ENCODE peak calls at places on chromosomes 5 and 9, in six cellular contexts. N is heart right ventricle, B is right atrium auricular region, V is A673, M is stomach, Y is psoas muscle. T is an unnamed sample.

GRCh38 chr9:84340535-84340934 is at the start of gene SLC28A3:
- DNase-seq in N (no peak), B (no peak), V (no peak), M (peak; percentile 29), Y (no peak), T (peak; percentile 35)

GRCh38 chr9:115849679-115850412 is 303.7 kb upstream of the PAPPA start:
- DNase-seq in N (no peak), B (no peak), V (no peak), M (peak; percentile 26), Y (no peak), T (no peak)

GRCh38 chr9:134220311-134220710 is 55.9 kb upstream of the RNU6ATAC start:
- DNase-seq in N (no peak), B (no peak), V (no peak), M (no peak), Y (peak; percentile 4), T (peak; percentile 17)

GRCh38 chr5:62714246-62714645 is 135.6 kb downstream of the LRRC70 start:
- DNase-seq in N (no peak), B (no peak), V (no peak), M (no peak), Y (no peak), T (no peak)

GRCh38 chr5:56307714-56308346 is 74.7 kb upstream of the ANKRD55 start:
- DNase-seq in N (no peak), B (no peak), V (no peak), M (no peak), Y (no peak), T (no peak)

GRCh38 chr5:139215176-139215975 is 17.2 kb upstream of the SIL1 start:
- DNase-seq in N (no peak), B (no peak), V (peak; percentile 91), M (no peak), Y (no peak), T (no peak)

GRCh38 chr9:77647659-77648457 is at the start of gene GNA14:
- DNase-seq in N (peak; percentile 16), B (peak; percentile 61), V (no peak), M (no peak), Y (peak; percentile 27), T (no peak)

GRCh38 chr5:90590-91547 is 1.1 kb upstream of the PLEKHG4B start:
- DNase-seq in N (no peak), B (no peak), V (peak; percentile 12), M (peak; percentile 58), Y (no peak), T (no peak)

GRCh38 chr5:178284095-178284675 is 51.6 kb upstream of the PHYKPL start:
- DNase-seq in N (no peak), B (no peak), V (peak; percentile 32), M (no peak), Y (no peak), T (peak; percentile 39)

GRCh38 chr5:77301447-77301878 is 91.0 kb downstream of the PDE8B start:
- DNase-seq in N (no peak), B (no peak), V (no peak), M (no peak), Y (no peak), T (no peak)

GRCh38 chr5:173629628-173630027 is 13.2 kb upstream of the BOD1 start:
- DNase-seq in N (no peak), B (no peak), V (no peak), M (no peak), Y (no peak), T (no peak)

GRCh38 chr9:94630833-94631232 is 8.5 kb downstream of the FBP1 start:
- DNase-seq in N (no peak), B (no peak), V (no peak), M (peak; percentile 67), Y (no peak), T (peak; percentile 61)

GRCh38 chr9:17082343-17082742 is 52.5 kb upstream of the CNTLN start:
- DNase-seq in N (no peak), B (no peak), V (no peak), M (no peak), Y (no peak), T (no peak)

GRCh38 chr9:37410354-37410861 is 12.1 kb upstream of the GRHPR start:
- DNase-seq in N (no peak), B (no peak), V (no peak), M (no peak), Y (no peak), T (no peak)

GRCh38 chr9:84173961-84174360 is 166.6 kb downstream of the SLC28A3 start:
- DNase-seq in N (no peak), B (no peak), V (no peak), M (no peak), Y (no peak), T (no peak)

GRCh38 chr5:8650197-8650596 is 781.2 kb downstream of the MTRR start:
- DNase-seq in N (no peak), B (no peak), V (no peak), M (no peak), Y (no peak), T (no peak)

GRCh38 chr9:93659044-93659836 is 82.9 kb downstream of the PHF2 start:
- DNase-seq in N (no peak), B (no peak), V (no peak), M (no peak), Y (peak; percentile 9), T (no peak)

GRCh38 chr9:135618866-135619598 is 20.3 kb downstream of the GLT6D1 start:
- DNase-seq in N (no peak), B (peak; percentile 50), V (no peak), M (no peak), Y (no peak), T (no peak)

GRCh38 chr5:116566251-116566650 is 8.4 kb downstream of the SEMA6A start:
- DNase-seq in N (no peak), B (no peak), V (no peak), M (no peak), Y (no peak), T (no peak)

DNA sequence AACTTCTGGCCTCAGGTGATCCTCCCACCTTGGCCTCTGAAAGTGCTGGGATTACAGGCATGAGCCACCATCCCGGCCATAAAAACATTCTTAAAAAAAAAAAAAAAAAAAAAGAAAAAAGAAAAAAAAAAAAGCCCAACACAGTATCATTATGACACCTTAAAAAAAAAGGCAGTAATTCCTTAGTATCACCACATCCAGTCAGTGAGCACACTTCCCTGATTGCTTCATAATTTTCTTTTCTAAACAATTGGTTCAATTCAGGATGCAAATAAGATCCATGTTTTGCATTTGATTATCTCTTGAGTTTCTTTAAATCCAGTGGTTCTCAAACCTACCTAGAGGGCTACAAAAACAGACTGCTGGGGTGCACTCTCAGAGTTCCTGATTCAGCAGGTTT is 182.5 kb downstream of the CDK5RAP2 start:
- DNase-seq in N (no peak), B (no peak), V (no peak), M (no peak), Y (no peak), T (peak; percentile 7)
- H3K36me3 ChIP-seq in N (no peaks in the 10 kb centered on the region), B (peaks cover 92% of the 10 kb centered on the region), V (peaks cover 78% of the 10 kb centered on the region), M (peaks cover 98% of the 10 kb centered on the region), Y (peaks cover 98% of the 10 kb centered on the region), T (peaks cover 6% of the 10 kb centered on the region)

GRCh38 chr9:105835721-105836120 is 141.4 kb downstream of the TMEM38B start:
- DNase-seq in N (no peak), B (no peak), V (no peak), M (no peak), Y (no peak), T (no peak)

GRCh38 chr9:105832311-105832710 is 138.0 kb downstream of the TMEM38B start:
- DNase-seq in N (no peak), B (no peak), V (no peak), M (no peak), Y (no peak), T (peak; percentile 14)

GRCh38 chr9:105834404-105834803 is 140.1 kb downstream of the TMEM38B start:
- DNase-seq in N (no peak), B (no peak), V (no peak), M (no peak), Y (no peak), T (no peak)

GRCh38 chr9:105837261-105837660 is 142.9 kb downstream of the TMEM38B start:
- DNase-seq in N (no peak), B (no peak), V (no peak), M (no peak), Y (no peak), T (no peak)

DNA sequence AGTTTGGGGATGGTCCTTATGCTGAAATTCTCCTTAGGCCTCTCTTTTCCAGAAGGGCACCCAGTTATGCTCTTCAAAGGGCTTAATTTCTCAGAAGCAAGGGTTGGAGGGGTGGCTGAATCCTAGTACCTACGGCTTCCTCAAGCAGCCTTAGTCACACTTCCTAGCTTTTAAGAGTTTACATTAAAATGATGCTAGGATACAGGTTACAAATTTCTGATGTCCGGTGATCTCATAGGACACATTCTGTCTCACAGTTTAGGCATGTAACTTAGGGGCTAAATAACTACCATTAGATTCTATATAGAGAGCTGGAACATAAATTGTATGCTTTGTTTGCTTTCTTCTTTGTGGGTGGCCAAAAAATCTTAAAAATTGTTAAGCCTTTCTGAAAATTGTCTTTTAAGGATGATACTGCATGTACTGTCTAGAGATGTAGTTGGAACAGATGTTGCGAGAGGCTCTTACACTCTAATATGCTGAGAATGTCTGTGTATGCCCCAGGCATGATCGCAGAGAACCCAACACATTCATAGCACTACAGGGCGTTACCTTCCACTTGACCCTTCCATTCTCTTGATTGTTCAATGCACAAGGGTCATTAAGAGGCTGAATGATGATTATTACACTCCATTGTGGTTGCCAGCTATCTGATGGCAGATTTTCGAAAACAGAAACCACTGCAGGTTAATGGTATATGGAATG is 139.1 kb downstream of the TMEM38B start:
- DNase-seq in N (no peak), B (no peak), V (no peak), M (no peak), Y (no peak), T (peak; percentile 29)
- TF ChIP-seq CTCF in N (no peak), B (no peak), V (no peak), M (no peak), Y (no peak), T (no peak)

DNA sequence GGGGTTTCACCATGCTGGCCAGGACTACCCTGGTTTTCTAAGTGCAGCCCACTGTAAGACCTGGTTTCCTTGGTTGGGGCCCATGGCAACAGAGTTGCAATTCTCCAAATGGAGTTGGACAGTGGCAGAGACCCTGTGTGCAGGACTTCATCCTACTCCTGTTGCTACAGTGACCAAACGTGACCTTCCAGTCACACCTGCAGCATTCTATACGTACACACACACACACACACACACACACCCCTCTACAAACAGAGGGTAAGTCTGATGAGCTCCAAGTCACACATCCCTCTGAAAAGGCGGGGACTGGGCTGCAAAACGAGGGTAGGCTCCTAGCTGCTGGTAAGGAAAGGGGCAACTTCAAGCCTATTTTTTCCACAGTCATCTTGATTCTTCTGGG is 23.6 kb downstream of the LHFPL2 start:
- DNase-seq in N (no peak), B (no peak), V (no peak), M (no peak), Y (no peak), T (no peak)
- H3K36me3 ChIP-seq in N (no peaks in the 10 kb centered on the region), B (no peaks in the 10 kb centered on the region), V (no peaks in the 10 kb centered on the region), M (peaks cover 11% of the 10 kb centered on the region), Y (peaks cover 2% of the 10 kb centered on the region), T (peaks cover 13% of the 10 kb centered on the region)

GRCh38 chr5:111147502-111147901 is 55.4 kb downstream of the WDR36 start:
- DNase-seq in N (no peak), B (no peak), V (no peak), M (no peak), Y (no peak), T (no peak)

GRCh38 chr5:111144352-111144930 is 52.3 kb downstream of the WDR36 start:
- DNase-seq in N (no peak), B (no peak), V (no peak), M (no peak), Y (no peak), T (peak; percentile 37)

GRCh38 chr5:111146053-111146452 is 53.9 kb downstream of the WDR36 start:
- DNase-seq in N (no peak), B (no peak), V (no peak), M (no peak), Y (no peak), T (no peak)

GRCh38 chr5:111143910-111144309 is 51.8 kb downstream of the WDR36 start:
- DNase-seq in N (peak; percentile 76), B (no peak), V (peak; percentile 67), M (no peak), Y (peak; percentile 35), T (peak; percentile 71)

GRCh38 chr5:111142932-111143331 is 50.8 kb downstream of the WDR36 start:
- DNase-seq in N (no peak), B (no peak), V (no peak), M (no peak), Y (no peak), T (no peak)
- TF ChIP-seq CTCF in N (no peak), B (no peak), V (no peak), M (no peak), Y (no peak), T (no peak)

T was measured in bronchial epithelial cell.